ENCODE peak calls at places on chromosomes 3 and 15, in five cellular contexts. One of them, this sample, is unnamed.
A peak's percentile ranks its signal among the peaks of the same experiment; 100 is the strongest.

GRCh38 chr15:22981336-22981840 is 1.2 kb upstream of the CYFIP1 start:
- DNase-seq in ELR: no peak
- DNase-seq in naive thymus-derived CD4-positive, alpha-beta T cell: no peak
- DNase-seq in progenitor cell of endocrine pancreas: no peak
- DNase-seq in IMR-90: no peak
- DNase-seq in this sample: no peak

GRCh38 chr15:74336061-74337005 is 31.1 kb downstream of the CYP11A1 start:
- DNase-seq in ELR: peak; percentile 59
- DNase-seq in naive thymus-derived CD4-positive, alpha-beta T cell: no peak
- DNase-seq in progenitor cell of endocrine pancreas: no peak
- DNase-seq in IMR-90: peak; percentile 37
- DNase-seq in this sample: peak; percentile 70

GRCh38 chr15:33282226-33283020 is 28.3 kb upstream of the RYR3 start:
- DNase-seq in ELR: no peak
- DNase-seq in naive thymus-derived CD4-positive, alpha-beta T cell: no peak
- DNase-seq in progenitor cell of endocrine pancreas: no peak
- DNase-seq in IMR-90: no peak
- DNase-seq in this sample: no peak

GRCh38 chr3:184551614-184552256 is 9.8 kb upstream of the EPHB3 start:
- DNase-seq in ELR: no peak
- DNase-seq in naive thymus-derived CD4-positive, alpha-beta T cell: no peak
- DNase-seq in progenitor cell of endocrine pancreas: no peak
- DNase-seq in IMR-90: no peak
- DNase-seq in this sample: no peak

GRCh38 chr3:157033001-157033400 is 126.9 kb downstream of the CCNL1 start:
- DNase-seq in ELR: no peak
- DNase-seq in naive thymus-derived CD4-positive, alpha-beta T cell: no peak
- DNase-seq in progenitor cell of endocrine pancreas: no peak
- DNase-seq in IMR-90: no peak
- DNase-seq in this sample: no peak

GRCh38 chr3:186107148-186108105 is 1.5 kb downstream of the ETV5 start:
- DNase-seq in ELR: peak; percentile 76
- DNase-seq in naive thymus-derived CD4-positive, alpha-beta T cell: peak; percentile 36
- DNase-seq in progenitor cell of endocrine pancreas: peak; percentile 55
- DNase-seq in IMR-90: peak; percentile 68
- DNase-seq in this sample: peak; percentile 48

GRCh38 chr3:79872483-79872882 is 104.7 kb upstream of the ROBO1 start:
- DNase-seq in ELR: peak; percentile 43
- DNase-seq in naive thymus-derived CD4-positive, alpha-beta T cell: no peak
- DNase-seq in progenitor cell of endocrine pancreas: no peak
- DNase-seq in IMR-90: peak; percentile 78
- DNase-seq in this sample: no peak

GRCh38 chr3:167304077-167304476 is 76.0 kb downstream of the ZBBX start:
- DNase-seq in ELR: peak; percentile 54
- DNase-seq in naive thymus-derived CD4-positive, alpha-beta T cell: no peak
- DNase-seq in progenitor cell of endocrine pancreas: no peak
- DNase-seq in IMR-90: no peak
- DNase-seq in this sample: peak; percentile 33

GRCh38 chr15:63244976-63245645 is 32.3 kb upstream of the APH1B start:
- DNase-seq in ELR: no peak
- DNase-seq in naive thymus-derived CD4-positive, alpha-beta T cell: peak; percentile 17
- DNase-seq in progenitor cell of endocrine pancreas: no peak
- DNase-seq in IMR-90: no peak
- DNase-seq in this sample: no peak

GRCh38 chr3:117439812-117440211 is 730.2 kb downstream of the TUSC7 start:
- DNase-seq in ELR: peak; percentile 1
- DNase-seq in naive thymus-derived CD4-positive, alpha-beta T cell: no peak
- DNase-seq in progenitor cell of endocrine pancreas: no peak
- DNase-seq in IMR-90: peak; percentile 45
- DNase-seq in this sample: peak; percentile 26

GRCh38 chr3:79822076-79822475 is 54.3 kb upstream of the ROBO1 start:
- DNase-seq in ELR: no peak
- DNase-seq in naive thymus-derived CD4-positive, alpha-beta T cell: no peak
- DNase-seq in progenitor cell of endocrine pancreas: no peak
- DNase-seq in IMR-90: no peak
- DNase-seq in this sample: no peak

GRCh38 chr3:72127843-72128242 is 342.9 kb upstream of the PROK2 start:
- DNase-seq in ELR: peak; percentile 28
- DNase-seq in naive thymus-derived CD4-positive, alpha-beta T cell: no peak
- DNase-seq in progenitor cell of endocrine pancreas: no peak
- DNase-seq in IMR-90: peak; percentile 25
- DNase-seq in this sample: peak; percentile 89